ENCODE peak calls at places on chromosome 22, in five cellular contexts. One of them, this sample, is unnamed.

GRCh38 chr22:19175026-19175601 is 3.4 kb downstream of the SLC25A1 start:
- DNase-seq in H1: no peak
- DNase-seq in mesenchymal stem cell: no peak
- DNase-seq in mesendoderm: no peak
- DNase-seq in neuronal stem cell: no peak
- DNase-seq in this sample: no peak

GRCh38 chr22:43168416-43169309 is 17.3 kb downstream of the TSPO start:
- DNase-seq in neuronal stem cell: no peak
- DNase-seq in mesenchymal stem cell: peak
- DNase-seq in H1: no peak
- DNase-seq in mesendoderm: peak
- DNase-seq in this sample: peak

GRCh38 chr22:49415219-49415951 is 412.3 kb downstream of the BRD1 start:
- DNase-seq in mesendoderm: no peak
- DNase-seq in H1: no peak
- DNase-seq in neuronal stem cell: no peak
- DNase-seq in mesenchymal stem cell: no peak
- DNase-seq in this sample: no peak

GRCh38 chr22:42039271-42039670 is 31.3 kb downstream of the NAGA start:
- DNase-seq in mesendoderm: no peak
- DNase-seq in H1: no peak
- DNase-seq in neuronal stem cell: no peak
- DNase-seq in mesenchymal stem cell: no peak
- DNase-seq in this sample: peak

GRCh38 chr22:42316988-42317387 is 46.5 kb upstream of the TCF20 start:
- DNase-seq in mesenchymal stem cell: no peak
- DNase-seq in mesendoderm: no peak
- DNase-seq in neuronal stem cell: no peak
- DNase-seq in H1: no peak
- DNase-seq in this sample: no peak

GRCh38 chr22:44133901-44134511 is 46.7 kb upstream of the PARVG start:
- DNase-seq in neuronal stem cell: no peak
- DNase-seq in H1: no peak
- DNase-seq in mesenchymal stem cell: peak
- DNase-seq in mesendoderm: no peak
- DNase-seq in this sample: no peak

GRCh38 chr22:24486501-24486921 is 8.6 kb upstream of the UPB1 start:
- DNase-seq in mesenchymal stem cell: peak
- DNase-seq in neuronal stem cell: no peak
- DNase-seq in mesendoderm: no peak
- DNase-seq in H1: no peak
- DNase-seq in this sample: peak

GRCh38 chr22:27576815-27577564 is 224.6 kb downstream of the MN1 start:
- DNase-seq in neuronal stem cell: no peak
- DNase-seq in mesendoderm: no peak
- DNase-seq in mesenchymal stem cell: peak
- DNase-seq in H1: no peak
- DNase-seq in this sample: peak

GRCh38 chr22:33923660-33924246 is 3.5 kb upstream of the LARGE1 start:
- DNase-seq in mesendoderm: peak
- DNase-seq in mesenchymal stem cell: peak
- DNase-seq in neuronal stem cell: peak
- DNase-seq in H1: no peak
- DNase-seq in this sample: peak

GRCh38 chr22:37777122-37777687 is 30.5 kb upstream of the GCAT start:
- DNase-seq in mesenchymal stem cell: peak
- DNase-seq in H1: no peak
- DNase-seq in neuronal stem cell: no peak
- DNase-seq in mesendoderm: peak
- DNase-seq in this sample: peak

GRCh38 chr22:43681724-43682360 is 130.3 kb downstream of the EFCAB6 start:
- DNase-seq in H1: no peak
- DNase-seq in mesenchymal stem cell: no peak
- DNase-seq in mesendoderm: peak
- DNase-seq in neuronal stem cell: no peak
- DNase-seq in this sample: no peak

GRCh38 chr22:44752285-44753188 is at the start of gene ARHGAP8:
- DNase-seq in neuronal stem cell: no peak
- DNase-seq in mesendoderm: peak
- DNase-seq in H1: no peak
- DNase-seq in mesenchymal stem cell: no peak
- DNase-seq in this sample: no peak

GRCh38 chr22:46421272-46421671 is 85.8 kb downstream of the TRMU start:
- DNase-seq in mesendoderm: no peak
- DNase-seq in H1: no peak
- DNase-seq in neuronal stem cell: no peak
- DNase-seq in mesenchymal stem cell: no peak
- DNase-seq in this sample: no peak

GRCh38 chr22:37661160-37661924 is 2.8 kb downstream of the PDXP start:
- DNase-seq in mesendoderm: peak
- DNase-seq in mesenchymal stem cell: peak
- DNase-seq in H1: no peak
- DNase-seq in neuronal stem cell: no peak
- DNase-seq in this sample: peak

GRCh38 chr22:35258144-35258988 is 1.1 kb downstream of the HMGXB4 start:
- DNase-seq in mesenchymal stem cell: peak
- DNase-seq in H1: no peak
- DNase-seq in mesendoderm: peak
- DNase-seq in neuronal stem cell: peak
- DNase-seq in this sample: peak

GRCh38 chr22:32904044-32904443 is 102.5 kb downstream of the TIMP3 start:
- DNase-seq in neuronal stem cell: peak
- DNase-seq in H1: no peak
- DNase-seq in mesendoderm: peak
- DNase-seq in mesenchymal stem cell: peak
- DNase-seq in this sample: peak

GRCh38 chr22:22210375-22210774 is 34.2 kb upstream of the VPREB1 start:
- DNase-seq in neuronal stem cell: no peak
- DNase-seq in H1: no peak
- DNase-seq in mesenchymal stem cell: no peak
- DNase-seq in mesendoderm: no peak
- DNase-seq in this sample: peak
- H2AK5ac ChIP-seq in neuronal stem cell: no peak
- H2AK5ac ChIP-seq in H1: no peak
- H2AK5ac ChIP-seq in mesenchymal stem cell: no peak
- H2AK5ac ChIP-seq in mesendoderm: no peak
- H2AK5ac ChIP-seq in this sample: no peak

DNA sequence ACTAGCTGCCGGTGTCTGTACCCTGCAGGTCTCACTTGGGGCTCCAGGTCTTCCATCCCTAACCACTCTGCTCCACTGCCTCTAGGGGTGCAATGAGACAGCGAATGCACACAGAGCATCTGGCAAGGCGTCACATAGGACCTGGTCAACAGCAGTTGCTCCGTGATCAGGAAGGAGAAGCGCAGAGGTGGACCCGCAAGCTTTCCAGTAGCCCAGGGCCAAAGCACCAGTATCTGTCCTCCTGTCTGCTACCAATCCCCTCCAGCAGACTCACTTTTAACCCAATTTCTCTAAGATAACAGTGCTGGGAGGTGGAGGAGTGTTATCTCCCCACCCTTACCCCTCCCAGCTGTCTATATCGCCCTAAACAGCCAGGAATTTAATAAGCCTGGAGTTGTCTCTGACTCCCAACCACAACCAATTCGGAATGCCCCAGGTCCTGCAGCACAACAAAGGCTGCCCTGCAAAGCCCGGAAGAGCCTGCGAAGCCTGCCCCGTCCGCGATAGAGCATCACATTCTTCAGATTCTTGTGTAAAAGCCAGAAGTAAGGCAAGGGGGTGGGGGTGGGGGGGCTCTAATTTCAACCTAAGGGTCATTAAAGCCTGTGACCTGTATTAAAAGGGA is 19.3 kb downstream of the MYH9 start:
- DNase-seq in mesendoderm: peak
- DNase-seq in H1: peak
- DNase-seq in neuronal stem cell: peak
- DNase-seq in mesenchymal stem cell: peak
- DNase-seq in this sample: peak
- H2AK5ac ChIP-seq in mesendoderm: no peak
- H2AK5ac ChIP-seq in H1: peak
- H2AK5ac ChIP-seq in neuronal stem cell: peak
- H2AK5ac ChIP-seq in mesenchymal stem cell: peak
- H2AK5ac ChIP-seq in this sample: peak

GRCh38 chr22:21022507-21022906 is 7.5 kb downstream of the P2RX6 start:
- DNase-seq in mesendoderm: no peak
- DNase-seq in H1: no peak
- DNase-seq in neuronal stem cell: no peak
- DNase-seq in mesenchymal stem cell: no peak
- DNase-seq in this sample: no peak
- H2AK5ac ChIP-seq in mesendoderm: no peak
- H2AK5ac ChIP-seq in H1: peak
- H2AK5ac ChIP-seq in neuronal stem cell: peak
- H2AK5ac ChIP-seq in mesenchymal stem cell: no peak
- H2AK5ac ChIP-seq in this sample: no peak

GRCh38 chr22:30026751-30027150 is 53.5 kb upstream of the HORMAD2 start:
- DNase-seq in mesenchymal stem cell: no peak
- DNase-seq in mesendoderm: no peak
- DNase-seq in neuronal stem cell: no peak
- DNase-seq in H1: no peak
- DNase-seq in this sample: no peak

GRCh38 chr22:30023099-30023498 is 57.2 kb upstream of the HORMAD2 start:
- DNase-seq in neuronal stem cell: no peak
- DNase-seq in H1: no peak
- DNase-seq in mesendoderm: no peak
- DNase-seq in mesenchymal stem cell: no peak
- DNase-seq in this sample: peak

GRCh38 chr22:30021881-30022619 is 58.2 kb upstream of the HORMAD2 start:
- DNase-seq in mesendoderm: no peak
- DNase-seq in mesenchymal stem cell: no peak
- DNase-seq in neuronal stem cell: no peak
- DNase-seq in H1: no peak
- DNase-seq in this sample: no peak

GRCh38 chr22:30025187-30025586 is 55.1 kb upstream of the HORMAD2 start:
- DNase-seq in mesenchymal stem cell: no peak
- DNase-seq in H1: no peak
- DNase-seq in mesendoderm: no peak
- DNase-seq in neuronal stem cell: no peak
- DNase-seq in this sample: no peak

GRCh38 chr22:30024231-30024630 is 56.0 kb upstream of the HORMAD2 start:
- DNase-seq in neuronal stem cell: no peak
- DNase-seq in mesendoderm: no peak
- DNase-seq in mesenchymal stem cell: no peak
- DNase-seq in H1: no peak
- DNase-seq in this sample: no peak
- H2AK5ac ChIP-seq in neuronal stem cell: no peak
- H2AK5ac ChIP-seq in mesendoderm: no peak
- H2AK5ac ChIP-seq in mesenchymal stem cell: no peak
- H2AK5ac ChIP-seq in H1: no peak
- H2AK5ac ChIP-seq in this sample: no peak

GRCh38 chr22:39176673-39177455 is 24.4 kb upstream of the CBX7 start:
- DNase-seq in H1: no peak
- DNase-seq in neuronal stem cell: no peak
- DNase-seq in mesendoderm: no peak
- DNase-seq in mesenchymal stem cell: peak
- DNase-seq in this sample: no peak

GRCh38 chr22:39177456-39177775 is 24.9 kb upstream of the CBX7 start:
- DNase-seq in neuronal stem cell: no peak
- DNase-seq in mesenchymal stem cell: no peak
- DNase-seq in H1: no peak
- DNase-seq in mesendoderm: no peak
- DNase-seq in this sample: no peak

GRCh38 chr22:39175127-39176066 is 22.9 kb upstream of the CBX7 start:
- DNase-seq in mesendoderm: peak
- DNase-seq in mesenchymal stem cell: peak
- DNase-seq in neuronal stem cell: no peak
- DNase-seq in H1: no peak
- DNase-seq in this sample: no peak

GRCh38 chr22:39174498-39175120 is 22.1 kb upstream of the CBX7 start:
- DNase-seq in neuronal stem cell: peak
- DNase-seq in H1: peak
- DNase-seq in mesendoderm: peak
- DNase-seq in mesenchymal stem cell: peak
- DNase-seq in this sample: peak

GRCh38 chr22:39176067-39176621 is 23.7 kb upstream of the CBX7 start:
- DNase-seq in mesendoderm: peak
- DNase-seq in H1: no peak
- DNase-seq in mesenchymal stem cell: peak
- DNase-seq in neuronal stem cell: peak
- DNase-seq in this sample: peak
- H2AK5ac ChIP-seq in mesendoderm: peak
- H2AK5ac ChIP-seq in H1: peak
- H2AK5ac ChIP-seq in mesenchymal stem cell: peak
- H2AK5ac ChIP-seq in neuronal stem cell: peak
- H2AK5ac ChIP-seq in this sample: peak

This sample was measured in IMR-90.